ENCODE peak calls at places on chromosomes 7 and 10, in nine cellular contexts. One of them, this sample, is unnamed.

GRCh38 chr10:17348111-17349008 is 106.0 kb downstream of the ST8SIA6 start:
- DNase-seq in fibroblast of lung: peak
- DNase-seq in mammary epithelial cell: peak
- DNase-seq in spleen: no peak
- DNase-seq in epithelial cell of proximal tubule: peak
- DNase-seq in brain microvascular endothelial cell: peak
- DNase-seq in BJ: peak
- DNase-seq in dorsolateral prefrontal cortex: no peak
- DNase-seq in Peyer's patch: peak
- DNase-seq in this sample: peak

GRCh38 chr10:114849674-114850073 is 28.1 kb downstream of the FHIP2A start:
- DNase-seq in fibroblast of lung: no peak
- DNase-seq in mammary epithelial cell: no peak
- DNase-seq in spleen: no peak
- DNase-seq in epithelial cell of proximal tubule: no peak
- DNase-seq in brain microvascular endothelial cell: no peak
- DNase-seq in BJ: no peak
- DNase-seq in dorsolateral prefrontal cortex: no peak
- DNase-seq in Peyer's patch: no peak
- DNase-seq in this sample: no peak

GRCh38 chr10:5305374-5305773 is 59.4 kb upstream of the UCN3 start:
- DNase-seq in fibroblast of lung: no peak
- DNase-seq in mammary epithelial cell: no peak
- DNase-seq in spleen: no peak
- DNase-seq in epithelial cell of proximal tubule: no peak
- DNase-seq in brain microvascular endothelial cell: no peak
- DNase-seq in BJ: peak
- DNase-seq in dorsolateral prefrontal cortex: no peak
- DNase-seq in Peyer's patch: no peak
- DNase-seq in this sample: peak

GRCh38 chr10:80416401-80417098 is 8.2 kb downstream of the PRXL2A start:
- DNase-seq in fibroblast of lung: peak
- DNase-seq in mammary epithelial cell: no peak
- DNase-seq in spleen: no peak
- DNase-seq in epithelial cell of proximal tubule: no peak
- DNase-seq in brain microvascular endothelial cell: peak
- DNase-seq in BJ: no peak
- DNase-seq in dorsolateral prefrontal cortex: peak
- DNase-seq in Peyer's patch: no peak
- DNase-seq in this sample: peak

GRCh38 chr10:13206546-13207443 is 27.4 kb downstream of the UCMA start:
- DNase-seq in fibroblast of lung: peak
- DNase-seq in mammary epithelial cell: no peak
- DNase-seq in spleen: no peak
- DNase-seq in epithelial cell of proximal tubule: no peak
- DNase-seq in brain microvascular endothelial cell: peak
- DNase-seq in BJ: no peak
- DNase-seq in dorsolateral prefrontal cortex: no peak
- DNase-seq in Peyer's patch: no peak
- DNase-seq in this sample: peak

GRCh38 chr10:17062493-17063487 is 66.8 kb downstream of the CUBN start:
- DNase-seq in fibroblast of lung: peak
- DNase-seq in mammary epithelial cell: peak
- DNase-seq in spleen: no peak
- DNase-seq in epithelial cell of proximal tubule: peak
- DNase-seq in brain microvascular endothelial cell: peak
- DNase-seq in BJ: peak
- DNase-seq in dorsolateral prefrontal cortex: no peak
- DNase-seq in Peyer's patch: no peak
- DNase-seq in this sample: peak

GRCh38 chr7:28954446-28954845 is 3.7 kb downstream of the TRIL start:
- DNase-seq in fibroblast of lung: peak
- DNase-seq in mammary epithelial cell: no peak
- DNase-seq in spleen: no peak
- DNase-seq in epithelial cell of proximal tubule: no peak
- DNase-seq in brain microvascular endothelial cell: no peak
- DNase-seq in BJ: no peak
- DNase-seq in dorsolateral prefrontal cortex: no peak
- DNase-seq in Peyer's patch: no peak
- DNase-seq in this sample: no peak

GRCh38 chr7:151342811-151343210 is 1.2 kb downstream of the NUB1 start:
- DNase-seq in fibroblast of lung: no peak
- DNase-seq in mammary epithelial cell: peak
- DNase-seq in spleen: no peak
- DNase-seq in epithelial cell of proximal tubule: no peak
- DNase-seq in brain microvascular endothelial cell: no peak
- DNase-seq in BJ: no peak
- DNase-seq in dorsolateral prefrontal cortex: no peak
- DNase-seq in Peyer's patch: no peak
- DNase-seq in this sample: no peak

GRCh38 chr10:58818889-58819288 is 306.2 kb downstream of the BICC1 start:
- DNase-seq in fibroblast of lung: peak
- DNase-seq in mammary epithelial cell: peak
- DNase-seq in spleen: no peak
- DNase-seq in epithelial cell of proximal tubule: no peak
- DNase-seq in brain microvascular endothelial cell: peak
- DNase-seq in BJ: no peak
- DNase-seq in dorsolateral prefrontal cortex: no peak
- DNase-seq in Peyer's patch: no peak
- DNase-seq in this sample: peak

GRCh38 chr7:50068850-50069551 is 24.0 kb downstream of the ZPBP start:
- DNase-seq in fibroblast of lung: no peak
- DNase-seq in mammary epithelial cell: peak
- DNase-seq in spleen: no peak
- DNase-seq in epithelial cell of proximal tubule: peak
- DNase-seq in brain microvascular endothelial cell: peak
- DNase-seq in BJ: no peak
- DNase-seq in dorsolateral prefrontal cortex: no peak
- DNase-seq in Peyer's patch: peak
- DNase-seq in this sample: peak

GRCh38 chr7:69932034-69932628 is 333.9 kb downstream of the AUTS2 start:
- DNase-seq in fibroblast of lung: peak
- DNase-seq in mammary epithelial cell: no peak
- DNase-seq in spleen: no peak
- DNase-seq in epithelial cell of proximal tubule: no peak
- DNase-seq in brain microvascular endothelial cell: peak
- DNase-seq in BJ: no peak
- DNase-seq in dorsolateral prefrontal cortex: no peak
- DNase-seq in Peyer's patch: no peak
- DNase-seq in this sample: peak

GRCh38 chr7:151585744-151586424 is 66.2 kb upstream of the RHEB start:
- DNase-seq in fibroblast of lung: no peak
- DNase-seq in mammary epithelial cell: peak
- DNase-seq in spleen: no peak
- DNase-seq in epithelial cell of proximal tubule: no peak
- DNase-seq in brain microvascular endothelial cell: no peak
- DNase-seq in BJ: no peak
- DNase-seq in dorsolateral prefrontal cortex: peak
- DNase-seq in Peyer's patch: no peak
- DNase-seq in this sample: no peak

GRCh38 chr10:127550861-127551260 is 1.8 kb downstream of the NPS start:
- DNase-seq in fibroblast of lung: no peak
- DNase-seq in mammary epithelial cell: no peak
- DNase-seq in spleen: no peak
- DNase-seq in epithelial cell of proximal tubule: no peak
- DNase-seq in brain microvascular endothelial cell: no peak
- DNase-seq in BJ: no peak
- DNase-seq in dorsolateral prefrontal cortex: no peak
- DNase-seq in Peyer's patch: no peak
- DNase-seq in this sample: no peak

GRCh38 chr7:142557971-142558582 is 191.2 kb upstream of the PRSS1 start:
- DNase-seq in fibroblast of lung: peak
- DNase-seq in mammary epithelial cell: peak
- DNase-seq in spleen: no peak
- DNase-seq in epithelial cell of proximal tubule: no peak
- DNase-seq in brain microvascular endothelial cell: peak
- DNase-seq in BJ: no peak
- DNase-seq in dorsolateral prefrontal cortex: no peak
- DNase-seq in Peyer's patch: peak
- DNase-seq in this sample: peak
- TF ChIP-seq CTCF in fibroblast of lung: peak
- TF ChIP-seq CTCF in mammary epithelial cell: peak
- TF ChIP-seq CTCF in spleen: peak
- TF ChIP-seq CTCF in epithelial cell of proximal tubule: peak
- TF ChIP-seq CTCF in brain microvascular endothelial cell: peak
- TF ChIP-seq CTCF in BJ: peak
- TF ChIP-seq CTCF in dorsolateral prefrontal cortex: no peak
- TF ChIP-seq CTCF in Peyer's patch: no peak
- TF ChIP-seq CTCF in this sample: peak

GRCh38 chr10:6590100-6590499 is 10.0 kb upstream of the PRKCQ start:
- DNase-seq in fibroblast of lung: no peak
- DNase-seq in mammary epithelial cell: no peak
- DNase-seq in spleen: no peak
- DNase-seq in epithelial cell of proximal tubule: no peak
- DNase-seq in brain microvascular endothelial cell: no peak
- DNase-seq in BJ: no peak
- DNase-seq in dorsolateral prefrontal cortex: no peak
- DNase-seq in Peyer's patch: no peak
- DNase-seq in this sample: no peak

GRCh38 chr10:6589287-6590094 is 9.4 kb upstream of the PRKCQ start:
- DNase-seq in fibroblast of lung: no peak
- DNase-seq in mammary epithelial cell: no peak
- DNase-seq in spleen: no peak
- DNase-seq in epithelial cell of proximal tubule: no peak
- DNase-seq in brain microvascular endothelial cell: no peak
- DNase-seq in BJ: no peak
- DNase-seq in dorsolateral prefrontal cortex: no peak
- DNase-seq in Peyer's patch: no peak
- DNase-seq in this sample: no peak

GRCh38 chr10:6593140-6593740 is 13.2 kb upstream of the PRKCQ start:
- DNase-seq in fibroblast of lung: no peak
- DNase-seq in mammary epithelial cell: peak
- DNase-seq in spleen: no peak
- DNase-seq in epithelial cell of proximal tubule: no peak
- DNase-seq in brain microvascular endothelial cell: no peak
- DNase-seq in BJ: no peak
- DNase-seq in dorsolateral prefrontal cortex: no peak
- DNase-seq in Peyer's patch: no peak
- DNase-seq in this sample: no peak

GRCh38 chr10:6591668-6592067 is 11.6 kb upstream of the PRKCQ start:
- DNase-seq in fibroblast of lung: no peak
- DNase-seq in mammary epithelial cell: no peak
- DNase-seq in spleen: no peak
- DNase-seq in epithelial cell of proximal tubule: no peak
- DNase-seq in brain microvascular endothelial cell: no peak
- DNase-seq in BJ: no peak
- DNase-seq in dorsolateral prefrontal cortex: no peak
- DNase-seq in Peyer's patch: no peak
- DNase-seq in this sample: no peak

GRCh38 chr10:6592080-6592479 is 12.0 kb upstream of the PRKCQ start:
- DNase-seq in fibroblast of lung: no peak
- DNase-seq in mammary epithelial cell: no peak
- DNase-seq in spleen: no peak
- DNase-seq in epithelial cell of proximal tubule: no peak
- DNase-seq in brain microvascular endothelial cell: no peak
- DNase-seq in BJ: no peak
- DNase-seq in dorsolateral prefrontal cortex: no peak
- DNase-seq in Peyer's patch: no peak
- DNase-seq in this sample: no peak
- H3K4me3 ChIP-seq in fibroblast of lung: no peak
- H3K4me3 ChIP-seq in mammary epithelial cell: no peak
- H3K4me3 ChIP-seq in spleen: no peak
- H3K4me3 ChIP-seq in epithelial cell of proximal tubule: no peak
- H3K4me3 ChIP-seq in brain microvascular endothelial cell: no peak
- H3K4me3 ChIP-seq in BJ: no peak
- H3K4me3 ChIP-seq in dorsolateral prefrontal cortex: no peak
- H3K4me3 ChIP-seq in Peyer's patch: no peak
- H3K4me3 ChIP-seq in this sample: no peak

DNA sequence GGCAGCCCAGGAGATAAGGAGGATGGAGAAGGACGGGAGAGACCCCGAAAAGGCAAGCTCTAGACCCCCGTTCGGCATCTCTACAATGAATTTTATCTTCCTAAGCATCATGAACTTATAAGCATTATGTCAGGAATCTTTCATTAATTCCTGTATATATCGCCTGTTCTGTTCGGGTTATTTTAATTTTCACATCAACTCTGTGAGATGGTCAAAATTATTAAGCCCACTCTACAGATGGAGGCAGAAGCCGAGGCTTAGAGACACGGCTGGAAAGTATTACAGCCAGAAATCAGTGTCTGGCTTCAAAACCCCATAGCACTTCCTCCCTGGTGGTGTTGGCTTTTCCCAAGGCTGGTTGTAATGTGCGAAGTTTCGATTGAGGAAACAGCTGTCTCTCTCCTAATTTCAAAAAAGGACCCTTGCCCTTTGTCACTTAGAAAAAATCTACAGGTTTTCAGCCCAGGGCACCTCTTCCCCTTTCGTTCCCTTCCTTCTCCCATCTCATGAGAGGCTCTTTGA is 1.5 kb upstream of the GRM8 start:
- DNase-seq in fibroblast of lung: no peak
- DNase-seq in mammary epithelial cell: no peak
- DNase-seq in spleen: no peak
- DNase-seq in epithelial cell of proximal tubule: no peak
- DNase-seq in brain microvascular endothelial cell: no peak
- DNase-seq in BJ: no peak
- DNase-seq in dorsolateral prefrontal cortex: no peak
- DNase-seq in Peyer's patch: no peak
- DNase-seq in this sample: no peak
- TF ChIP-seq CTCF in fibroblast of lung: no peak
- TF ChIP-seq CTCF in mammary epithelial cell: no peak
- TF ChIP-seq CTCF in spleen: no peak
- TF ChIP-seq CTCF in epithelial cell of proximal tubule: no peak
- TF ChIP-seq CTCF in brain microvascular endothelial cell: no peak
- TF ChIP-seq CTCF in BJ: no peak
- TF ChIP-seq CTCF in dorsolateral prefrontal cortex: no peak
- TF ChIP-seq CTCF in Peyer's patch: no peak
- TF ChIP-seq CTCF in this sample: no peak

DNA sequence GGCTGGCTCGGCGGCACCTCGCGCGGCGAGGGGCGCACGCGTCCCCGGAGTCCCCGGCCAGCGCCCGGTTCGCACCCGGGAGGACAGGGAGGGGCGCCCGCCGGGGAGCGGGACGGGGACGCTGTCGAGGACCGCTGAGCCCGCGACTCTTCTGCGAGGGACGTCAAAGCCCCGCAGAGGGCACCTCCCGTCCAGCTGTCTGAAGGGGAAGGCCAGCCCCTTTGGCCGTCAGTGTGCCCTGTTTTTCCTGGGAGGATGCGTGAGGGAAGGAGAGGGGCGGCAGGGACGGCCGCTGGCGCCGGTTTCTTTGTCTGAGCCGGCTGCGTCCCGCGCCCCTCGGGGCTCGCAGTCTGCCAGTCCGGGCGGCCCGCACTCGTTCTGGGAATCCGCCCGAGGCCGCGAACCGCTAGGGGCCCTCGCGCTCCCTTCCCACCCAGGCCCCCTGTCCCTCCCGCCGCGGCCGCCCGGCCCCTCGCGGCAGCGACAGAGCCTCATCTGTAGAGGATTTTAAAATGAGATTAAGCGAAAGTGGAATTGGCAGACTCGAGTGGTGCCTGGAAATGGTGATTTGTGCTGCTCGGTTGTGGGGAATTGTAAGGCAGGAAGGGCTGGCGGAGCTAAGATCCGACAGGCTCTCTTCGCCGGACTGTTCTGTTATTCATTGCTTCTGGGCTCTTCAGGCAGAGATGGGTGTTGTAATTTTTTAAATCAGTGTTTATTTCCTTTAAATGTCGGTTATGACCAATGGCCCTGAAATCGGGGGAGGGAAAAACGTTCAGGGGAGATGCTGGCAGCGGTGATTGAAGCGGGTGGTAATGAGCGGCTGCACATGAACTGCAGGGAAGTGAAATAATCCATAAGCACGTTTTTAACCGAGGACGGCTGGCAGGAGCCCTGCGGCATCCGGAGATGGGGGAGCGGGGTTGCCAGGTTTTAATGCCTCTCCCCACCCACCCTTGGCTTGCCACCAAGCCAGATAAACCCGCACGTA is 622 bp upstream of the RELN start:
- DNase-seq in fibroblast of lung: peak
- DNase-seq in mammary epithelial cell: peak
- DNase-seq in spleen: no peak
- DNase-seq in epithelial cell of proximal tubule: no peak
- DNase-seq in brain microvascular endothelial cell: peak
- DNase-seq in BJ: no peak
- DNase-seq in dorsolateral prefrontal cortex: no peak
- DNase-seq in Peyer's patch: no peak
- DNase-seq in this sample: peak
- H3K4me3 ChIP-seq in fibroblast of lung: peak
- H3K4me3 ChIP-seq in mammary epithelial cell: peak
- H3K4me3 ChIP-seq in spleen: peak
- H3K4me3 ChIP-seq in epithelial cell of proximal tubule: peak
- H3K4me3 ChIP-seq in brain microvascular endothelial cell: peak
- H3K4me3 ChIP-seq in BJ: peak
- H3K4me3 ChIP-seq in dorsolateral prefrontal cortex: peak
- H3K4me3 ChIP-seq in Peyer's patch: no peak
- H3K4me3 ChIP-seq in this sample: peak

This sample was measured in cardiac fibroblast.